ENCODE peak calls at places on chromosomes 4 and X, in ten cellular contexts. D is HCT116, X is suprapubic skin, W is A549, U is GM12892, Y is lower leg skin, G is sigmoid colon, E is NB4, H is tibial nerve, V is ovary. Q is an unnamed sample.

GRCh38 chr4:52014903-52015302 is 5.3 kb downstream of the LRRC66 start:
- DNase-seq in D (no peak), X (no peak), W (no peak), U (no peak), Y (no peak), G (no peak), E (peak), H (no peak), V (no peak), Q (no peak)

GRCh38 chr4:152680988-152681731 is 1.4 kb upstream of the TMEM154 start:
- DNase-seq in D (no peak), X (no peak), W (peak), U (no peak), Y (no peak), G (no peak), E (peak), H (no peak), V (no peak), Q (no peak)

GRCh38 chr4:138636791-138637190 is 378.8 kb upstream of the NOCT start:
- DNase-seq in D (no peak), X (no peak), W (no peak), U (no peak), Y (no peak), G (no peak), E (no peak), H (no peak), V (no peak), Q (no peak)

GRCh38 chrX:107766470-107767140 is 9.0 kb downstream of the TSC22D3 start:
- DNase-seq in D (no peak), X (no peak), W (no peak), U (no peak), Y (no peak), G (peak), E (peak), H (peak), V (peak), Q (peak)

GRCh38 chr4:152784490-152785195 is 4.9 kb downstream of the ARFIP1 start:
- DNase-seq in D (peak), X (no peak), W (peak), U (no peak), Y (no peak), G (no peak), E (peak), H (no peak), V (no peak), Q (no peak)

GRCh38 chr4:151651496-151651895 is 109.3 kb downstream of the GATB start:
- DNase-seq in D (no peak), X (no peak), W (no peak), U (no peak), Y (no peak), G (no peak), E (no peak), H (no peak), V (no peak), Q (no peak)

GRCh38 chr4:5712517-5712916 is 1.5 kb downstream of the EVC start:
- DNase-seq in D (no peak), X (no peak), W (no peak), U (no peak), Y (no peak), G (no peak), E (no peak), H (no peak), V (no peak), Q (no peak)

GRCh38 chr4:117784266-117784665 is 250.0 kb upstream of the NDST3 start:
- DNase-seq in D (no peak), X (no peak), W (no peak), U (no peak), Y (no peak), G (no peak), E (no peak), H (no peak), V (no peak), Q (no peak)

GRCh38 chr4:1056671-1057402 is 45.4 kb downstream of the FGFRL1 start:
- DNase-seq in D (no peak), X (peak), W (no peak), U (no peak), Y (no peak), G (peak), E (no peak), H (no peak), V (no peak), Q (no peak)

GRCh38 chr4:13527983-13528822 is 16.1 kb downstream of the NKX3-2 start:
- DNase-seq in D (no peak), X (no peak), W (no peak), U (peak), Y (no peak), G (peak), E (peak), H (no peak), V (no peak), Q (no peak)

GRCh38 chrX:39309721-39310152 is 508.5 kb downstream of the MID1IP1 start:
- DNase-seq in D (no peak), X (no peak), W (peak), U (no peak), Y (no peak), G (no peak), E (peak), H (peak), V (peak), Q (peak)

GRCh38 chr4:132934901-132935300 is 214.2 kb upstream of the PCDH10 start:
- DNase-seq in D (no peak), X (no peak), W (no peak), U (no peak), Y (no peak), G (no peak), E (no peak), H (no peak), V (no peak), Q (no peak)

GRCh38 chrX:101813200-101813599 is 118.6 kb downstream of the ZMAT1 start:
- DNase-seq in D (no peak), X (no peak), W (no peak), U (no peak), Y (no peak), G (no peak), E (no peak), H (no peak), V (no peak), Q (no peak)

GRCh38 chr4:807792-808191 is 18.1 kb downstream of the CPLX1 start:
- DNase-seq in D (no peak), X (no peak), W (no peak), U (no peak), Y (no peak), G (no peak), E (no peak), H (no peak), V (no peak), Q (no peak)

GRCh38 chrX:155028192-155028591 is 1.5 kb downstream of the FUNDC2 start:
- DNase-seq in D (no peak), X (no peak), W (peak), U (no peak), Y (no peak), G (no peak), E (peak), H (no peak), V (no peak), Q (no peak)

GRCh38 chr4:146255874-146256273 is 41.5 kb downstream of the REELD1 start:
- DNase-seq in D (no peak), X (no peak), W (peak), U (no peak), Y (no peak), G (no peak), E (no peak), H (no peak), V (no peak), Q (no peak)

GRCh38 chr4:25908491-25908901 is 5.5 kb upstream of the SMIM20 start:
- DNase-seq in D (peak), X (no peak), W (peak), U (no peak), Y (no peak), G (no peak), E (no peak), H (no peak), V (no peak), Q (no peak)

GRCh38 chr4:177051473-177052060 is 258.1 kb upstream of the NEIL3 start:
- DNase-seq in D (peak), X (no peak), W (peak), U (no peak), Y (no peak), G (no peak), E (peak), H (no peak), V (no peak), Q (no peak)

GRCh38 chrX:63913719-63914118 is 128.7 kb upstream of the ARHGEF9 start:
- DNase-seq in D (no peak), X (no peak), W (no peak), U (no peak), Y (no peak), G (no peak), E (no peak), H (no peak), V (no peak), Q (no peak)

GRCh38 chr4:71994559-71994958 is 37.2 kb upstream of the NPFFR2 start:
- DNase-seq in D (no peak), X (no peak), W (no peak), U (no peak), Y (no peak), G (no peak), E (no peak), H (no peak), V (no peak), Q (no peak)

GRCh38 chrX:120672389-120672788 is 42.5 kb upstream of the C1GALT1C1 start:
- DNase-seq in D (peak), X (no peak), W (peak), U (no peak), Y (peak), G (peak), E (no peak), H (peak), V (peak), Q (peak)

GRCh38 chr4:181548873-181549541 is 694.2 kb upstream of the TENM3 start:
- DNase-seq in D (peak), X (no peak), W (peak), U (no peak), Y (no peak), G (no peak), E (peak), H (no peak), V (no peak), Q (no peak)
- TF ChIP-seq POLR2A in D (no peak), X (no peak), W (no peak), U (no peak), Y (no peak), G (no peak), E (no peak), H (no peak), V (no peak), Q (no peak)

DNA sequence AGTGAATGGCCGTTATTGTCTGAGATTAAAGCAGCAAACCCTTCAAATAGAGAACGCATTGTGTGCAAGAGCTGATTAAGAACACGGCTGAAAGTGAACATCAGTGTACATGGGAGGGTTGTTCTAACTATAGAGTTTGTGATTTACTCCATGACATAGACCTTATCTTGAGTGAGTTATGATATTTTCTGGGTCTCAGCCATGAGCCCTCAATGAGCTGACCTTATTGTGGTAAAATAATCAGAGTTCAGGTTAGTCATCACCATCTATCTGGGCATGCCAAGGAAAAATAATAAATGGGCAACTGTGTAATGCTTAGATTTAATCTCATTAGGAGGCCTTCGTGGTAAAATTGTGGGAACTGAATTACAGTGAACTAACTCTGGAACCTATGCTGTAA is 33.2 kb upstream of the CLDN24 start:
- DNase-seq in D (no peak), X (no peak), W (no peak), U (no peak), Y (no peak), G (no peak), E (no peak), H (no peak), V (no peak), Q (no peak)
- TF ChIP-seq POLR2A in D (no peak), X (no peak), W (no peak), U (no peak), Y (no peak), G (no peak), E (no peak), H (no peak), V (no peak), Q (no peak)

GRCh38 chr4:161937151-161937550 is 226.6 kb downstream of the FSTL5 start:
- DNase-seq in D (no peak), X (no peak), W (no peak), U (no peak), Y (no peak), G (no peak), E (no peak), H (no peak), V (no peak), Q (no peak)

GRCh38 chr4:161936625-161937133 is 227.1 kb downstream of the FSTL5 start:
- DNase-seq in D (peak), X (no peak), W (peak), U (no peak), Y (no peak), G (no peak), E (no peak), H (no peak), V (no peak), Q (no peak)

GRCh38 chr4:161937596-161937995 is 226.2 kb downstream of the FSTL5 start:
- DNase-seq in D (peak), X (no peak), W (no peak), U (no peak), Y (no peak), G (no peak), E (no peak), H (no peak), V (no peak), Q (no peak)
- TF ChIP-seq POLR2A in D (no peak), X (no peak), W (no peak), U (no peak), Y (no peak), G (no peak), E (no peak), H (no peak), V (no peak), Q (no peak)

GRCh38 chr4:10079951-10080873 is 36.4 kb downstream of the WDR1 start:
- DNase-seq in D (no peak), X (peak), W (no peak), U (peak), Y (no peak), G (peak), E (no peak), H (no peak), V (no peak), Q (no peak)
- TF ChIP-seq POLR2A in D (no peak), X (no peak), W (no peak), U (peak), Y (no peak), G (no peak), E (no peak), H (no peak), V (no peak), Q (no peak)

GRCh38 chr4:40056722-40057539 is at the start of gene N4BP2:
- DNase-seq in D (peak), X (peak), W (peak), U (peak), Y (peak), G (peak), E (peak), H (peak), V (peak), Q (peak)

GRCh38 chr4:40058121-40058520 is 1.5 kb downstream of the N4BP2 start:
- DNase-seq in D (no peak), X (no peak), W (no peak), U (no peak), Y (no peak), G (no peak), E (peak), H (no peak), V (no peak), Q (no peak)

GRCh38 chr4:40055873-40056721 is 553 bp upstream of the N4BP2 start:
- DNase-seq in D (no peak), X (peak), W (peak), U (peak), Y (peak), G (peak), E (peak), H (peak), V (peak), Q (peak)

GRCh38 chr4:40058854-40059253 is 2.2 kb downstream of the N4BP2 start:
- DNase-seq in D (no peak), X (no peak), W (no peak), U (no peak), Y (no peak), G (no peak), E (no peak), H (no peak), V (no peak), Q (no peak)

DNA sequence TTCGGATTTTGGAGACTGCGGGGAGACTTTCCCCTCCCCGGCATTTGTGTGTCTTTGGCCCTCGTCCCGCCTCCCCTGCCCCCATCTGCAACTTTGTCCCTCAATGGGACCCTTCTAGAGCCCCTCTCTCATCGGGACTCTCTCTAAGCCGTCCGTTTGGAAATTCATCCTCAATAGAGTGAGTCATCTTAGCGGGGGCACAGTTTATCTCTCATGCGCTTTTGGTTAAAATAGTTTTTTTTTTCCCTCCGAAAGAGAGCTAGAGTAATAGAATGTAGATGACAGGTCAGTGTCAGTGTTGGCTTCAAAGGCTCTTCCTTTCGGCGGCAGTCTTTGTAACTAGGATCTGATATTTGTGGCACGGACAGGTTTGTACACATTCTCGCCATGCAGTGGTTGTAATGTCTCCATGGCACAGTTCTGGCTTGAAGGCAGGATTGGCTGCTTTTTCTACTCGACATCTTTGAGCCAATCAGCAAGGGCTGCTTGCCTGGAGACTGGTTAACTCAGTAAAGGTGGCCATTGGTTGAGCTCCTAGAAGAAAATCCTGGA is 966 bp downstream of the N4BP2 start:
- DNase-seq in D (peak), X (peak), W (peak), U (peak), Y (peak), G (peak), E (peak), H (peak), V (peak), Q (peak)
- TF ChIP-seq POLR2A in D (peak), X (peak), W (no peak), U (peak), Y (no peak), G (no peak), E (peak), H (peak), V (peak), Q (no peak)

GRCh38 chr4:77076889-77077635 is 1.3 kb upstream of the CCNI start:
- DNase-seq in D (no peak), X (no peak), W (no peak), U (no peak), Y (no peak), G (no peak), E (peak), H (no peak), V (no peak), Q (no peak)

GRCh38 chr4:77073981-77074865 is 1.6 kb downstream of the CCNI start:
- DNase-seq in D (no peak), X (no peak), W (no peak), U (no peak), Y (no peak), G (no peak), E (peak), H (no peak), V (no peak), Q (no peak)

GRCh38 chr4:77074961-77075855 is 581 bp downstream of the CCNI start:
- DNase-seq in D (no peak), X (peak), W (peak), U (peak), Y (peak), G (peak), E (peak), H (peak), V (peak), Q (peak)

GRCh38 chr4:77078401-77078800 is 2.6 kb upstream of the CCNI start:
- DNase-seq in D (no peak), X (no peak), W (no peak), U (no peak), Y (no peak), G (no peak), E (no peak), H (no peak), V (no peak), Q (no peak)

DNA sequence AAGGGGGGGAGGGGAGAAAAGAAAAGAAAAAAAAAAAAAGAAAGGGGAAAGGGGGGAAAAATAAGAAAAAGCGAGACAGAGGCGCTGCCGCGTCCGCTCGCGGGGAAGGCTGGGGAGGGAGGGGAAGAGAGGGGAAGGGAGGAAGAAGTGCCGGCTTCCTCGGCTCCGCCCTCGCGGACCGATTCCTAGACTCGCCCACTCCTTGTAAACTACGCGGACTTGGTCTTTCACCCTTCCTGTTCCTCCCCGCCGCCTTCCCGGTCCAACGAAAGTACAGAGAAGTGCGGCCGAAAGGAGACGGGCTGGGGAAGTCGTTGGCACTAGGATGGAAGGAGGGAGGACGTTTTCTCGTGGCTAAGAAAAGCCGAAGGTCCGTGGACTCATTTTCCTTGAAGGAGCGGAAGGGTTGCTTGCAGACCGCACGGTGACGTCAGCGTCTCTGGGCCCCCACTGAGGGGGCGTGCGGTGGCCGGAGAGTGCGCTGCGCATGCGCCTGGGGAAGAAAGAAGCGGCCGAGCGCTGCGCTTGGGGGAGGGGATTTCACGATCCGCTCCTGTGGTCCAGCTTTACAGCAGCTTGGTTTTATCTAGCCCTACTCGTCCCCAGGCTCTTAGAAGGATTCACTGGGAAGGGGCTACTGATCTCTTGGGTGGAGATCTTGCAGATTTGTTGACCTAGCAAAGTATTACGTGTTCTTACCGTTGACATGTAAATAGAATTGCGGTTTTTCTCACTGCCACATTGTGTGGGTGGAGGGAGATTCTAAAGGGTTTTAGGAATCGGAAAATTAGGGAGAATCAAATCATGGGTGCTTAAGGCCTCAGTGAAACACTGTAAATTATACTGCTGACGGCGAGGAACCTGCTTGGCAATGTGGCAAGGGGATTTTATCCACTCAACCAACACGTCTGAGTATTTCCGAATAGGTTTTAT is at the start of gene CCNI:
- DNase-seq in D (peak), X (peak), W (peak), U (peak), Y (peak), G (peak), E (peak), H (peak), V (peak), Q (peak)
- TF ChIP-seq POLR2A in D (peak), X (peak), W (peak), U (peak), Y (peak), G (peak), E (peak), H (peak), V (peak), Q (peak)